ENCODE peak calls at places on chromosomes 6 and 20, in six cellular contexts. J is GM12891, C is tibial nerve, X is body of pancreas, G is IMR-90, F is right lobe of liver. I is an unnamed sample.

GRCh38 chr20:52192296-52193007 is 873 bp upstream of the ZFP64 start:
- DNase-seq in J (peak; percentile 14), C (no peak), X (no peak), G (no peak), F (peak; percentile 54), I (no peak)

GRCh38 chr20:38460040-38460623 is 12.5 kb upstream of the RALGAPB start:
- DNase-seq in J (no peak), C (no peak), X (no peak), G (peak; percentile 81), F (no peak), I (peak; percentile 57)

GRCh38 chr6:11785953-11786579 is 7.5 kb upstream of the ADTRP start:
- DNase-seq in J (peak; percentile 38), C (no peak), X (peak; percentile 38), G (no peak), F (no peak), I (no peak)

GRCh38 chr6:124010574-124010973 is 206.9 kb downstream of the NKAIN2 start:
- DNase-seq in J (no peak), C (no peak), X (no peak), G (no peak), F (no peak), I (no peak)

GRCh38 chr6:168631589-168631988 is 190.6 kb downstream of the SMOC2 start:
- DNase-seq in J (no peak), C (no peak), X (no peak), G (no peak), F (no peak), I (no peak)

GRCh38 chr6:158327216-158327615 is 15.0 kb downstream of the TULP4 start:
- DNase-seq in J (no peak), C (no peak), X (no peak), G (no peak), F (no peak), I (no peak)

GRCh38 chr6:165844232-165844631 is 181.2 kb upstream of the PDE10A start:
- DNase-seq in J (no peak), C (no peak), X (no peak), G (no peak), F (no peak), I (no peak)

GRCh38 chr6:7684843-7685242 is 41.1 kb upstream of the BMP6 start:
- DNase-seq in J (no peak), C (no peak), X (no peak), G (no peak), F (no peak), I (no peak)

GRCh38 chr6:79946773-79947190 is 571 bp downstream of the ELOVL4 start:
- DNase-seq in J (no peak), C (no peak), X (no peak), G (peak; percentile 18), F (no peak), I (no peak)

GRCh38 chr6:11311970-11312369 is 79.5 kb upstream of the NEDD9 start:
- DNase-seq in J (no peak), C (no peak), X (no peak), G (no peak), F (no peak), I (no peak)

GRCh38 chr6:148195511-148195910 is 147.1 kb upstream of the SASH1 start:
- DNase-seq in J (no peak), C (no peak), X (no peak), G (no peak), F (no peak), I (no peak)

GRCh38 chr6:131730264-131730663 is 19.4 kb upstream of the CTAGE9 start:
- DNase-seq in J (no peak), C (no peak), X (no peak), G (no peak), F (no peak), I (no peak)

GRCh38 chr6:108665495-108666196 is 104.9 kb downstream of the FOXO3 start:
- DNase-seq in J (no peak), C (no peak), X (no peak), G (no peak), F (no peak), I (no peak)

GRCh38 chr20:51594206-51594998 is 51.9 kb upstream of the NFATC2 start:
- DNase-seq in J (no peak), C (peak; percentile 51), X (no peak), G (no peak), F (no peak), I (no peak)

GRCh38 chr6:113858067-113858604 is 991 bp downstream of the MARCKS start:
- DNase-seq in J (no peak), C (peak; percentile 63), X (peak; percentile 56), G (peak; percentile 29), F (peak; percentile 48), I (no peak)

GRCh38 chr6:27532820-27533538 is 60.1 kb upstream of the ZNF184 start:
- DNase-seq in J (no peak), C (no peak), X (no peak), G (peak; percentile 46), F (no peak), I (no peak)

GRCh38 chr6:109491207-109491938 is 8.4 kb upstream of the ZBTB24 start:
- DNase-seq in J (no peak), C (no peak), X (no peak), G (peak; percentile 29), F (no peak), I (no peak)

GRCh38 chr6:166769648-166770047 is 142.6 kb upstream of the RPS6KA2 start:
- DNase-seq in J (no peak), C (no peak), X (no peak), G (no peak), F (no peak), I (no peak)

GRCh38 chr6:89045585-89045984 is 35.0 kb upstream of the PNRC1 start:
- DNase-seq in J (no peak), C (no peak), X (no peak), G (no peak), F (no peak), I (no peak)

GRCh38 chr20:17873410-17874270 is 95.0 kb downstream of the SNX5 start:
- DNase-seq in J (no peak), C (peak; percentile 92), X (peak; percentile 92), G (peak; percentile 96), F (peak; percentile 95), I (peak; percentile 83)
- TF ChIP-seq POLR2A in J (no peak), C (no peak), X (no peak), G (no peak), F (peak; percentile 27), I (peak; percentile 7)

DNA sequence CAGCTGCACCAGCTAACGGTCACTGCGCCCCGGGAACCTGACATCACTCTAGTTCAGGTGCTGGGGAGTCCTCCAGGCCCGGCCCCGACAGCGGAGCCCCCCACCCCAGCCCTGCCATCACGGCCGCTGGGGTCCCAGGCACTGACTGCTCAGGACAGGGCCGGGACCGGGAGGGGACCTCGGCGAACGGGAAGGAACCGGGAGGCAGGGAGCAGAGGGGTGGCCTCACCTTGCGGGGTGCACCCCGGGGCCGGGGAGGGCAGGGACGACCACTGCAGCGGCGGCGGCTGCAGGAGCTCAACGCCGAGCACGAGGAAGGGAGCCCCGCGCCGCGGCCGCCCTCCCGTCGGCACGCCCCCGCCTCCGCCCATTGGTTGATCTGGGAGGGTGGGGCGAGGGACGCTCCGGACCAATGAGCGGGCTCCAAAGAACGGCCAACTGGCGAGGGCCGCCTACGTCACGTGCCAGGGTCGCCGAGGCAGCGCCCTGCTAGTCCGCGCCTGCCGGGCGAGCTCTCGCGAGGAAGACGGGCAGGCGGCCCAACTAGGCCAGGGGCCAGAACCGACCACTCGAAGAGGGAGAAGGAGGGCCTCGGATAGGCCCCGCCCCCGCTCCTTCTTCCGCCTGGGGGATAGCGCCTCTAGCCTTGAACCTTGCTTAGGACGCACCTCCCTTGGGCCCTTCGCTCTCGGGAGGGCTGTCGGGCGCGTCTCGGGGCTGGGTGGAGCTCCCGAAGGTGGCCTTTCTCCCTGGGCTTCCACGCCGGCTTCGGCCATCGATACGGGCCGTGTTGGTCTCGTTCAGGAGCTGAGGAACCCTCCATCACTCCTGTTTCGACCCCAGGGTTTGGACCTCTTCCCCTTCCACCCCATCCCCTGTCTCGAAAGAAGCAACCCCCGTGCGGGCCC is at the start of gene ADISSP:
- DNase-seq in J (peak; percentile 99), C (peak; percentile 96), X (peak; percentile 98), G (peak; percentile 98), F (peak; percentile 99), I (peak; percentile 99)
- TF ChIP-seq POLR2A in J (peak; percentile 64), C (peak; percentile 87), X (peak; percentile 47), G (peak; percentile 79), F (peak; percentile 52), I (peak; percentile 82)

DNA sequence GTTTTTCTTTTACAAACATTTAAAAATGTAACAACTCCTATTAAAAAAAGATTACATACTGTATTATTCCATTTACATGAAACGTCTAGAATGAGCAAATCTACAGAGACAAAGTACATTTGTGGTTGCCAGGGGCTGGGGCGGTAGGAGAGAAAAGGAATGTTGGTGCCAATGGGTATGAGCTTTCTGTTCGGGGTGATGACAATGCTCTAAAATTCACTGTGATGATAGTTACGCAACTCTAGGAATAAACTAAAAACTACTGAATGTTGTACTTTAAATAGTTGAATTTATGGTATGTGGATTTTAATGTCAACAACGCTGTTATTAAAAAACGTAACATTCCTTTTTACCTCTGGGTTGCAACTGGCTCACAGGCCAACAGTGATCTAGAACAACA is 211.1 kb downstream of the GMDS start:
- DNase-seq in J (no peak), C (no peak), X (no peak), G (no peak), F (no peak), I (no peak)
- TF ChIP-seq POLR2A in J (no peak), C (no peak), X (no peak), G (no peak), F (no peak), I (no peak)

GRCh38 chr6:156780117-156780641 is 3.0 kb downstream of the ARID1B start:
- DNase-seq in J (no peak), C (peak; percentile 67), X (peak; percentile 33), G (peak; percentile 96), F (peak; percentile 74), I (peak; percentile 67)

GRCh38 chr6:156777866-156778614 is 862 bp downstream of the ARID1B start:
- DNase-seq in J (no peak), C (peak; percentile 29), X (peak; percentile 50), G (peak; percentile 49), F (peak; percentile 71), I (no peak)

GRCh38 chr6:156780962-156781705 is 4.0 kb downstream of the ARID1B start:
- DNase-seq in J (no peak), C (no peak), X (no peak), G (no peak), F (no peak), I (no peak)

GRCh38 chr6:156778615-156779205 is 1.5 kb downstream of the ARID1B start:
- DNase-seq in J (no peak), C (peak; percentile 23), X (peak; percentile 62), G (no peak), F (peak; percentile 72), I (no peak)

DNA sequence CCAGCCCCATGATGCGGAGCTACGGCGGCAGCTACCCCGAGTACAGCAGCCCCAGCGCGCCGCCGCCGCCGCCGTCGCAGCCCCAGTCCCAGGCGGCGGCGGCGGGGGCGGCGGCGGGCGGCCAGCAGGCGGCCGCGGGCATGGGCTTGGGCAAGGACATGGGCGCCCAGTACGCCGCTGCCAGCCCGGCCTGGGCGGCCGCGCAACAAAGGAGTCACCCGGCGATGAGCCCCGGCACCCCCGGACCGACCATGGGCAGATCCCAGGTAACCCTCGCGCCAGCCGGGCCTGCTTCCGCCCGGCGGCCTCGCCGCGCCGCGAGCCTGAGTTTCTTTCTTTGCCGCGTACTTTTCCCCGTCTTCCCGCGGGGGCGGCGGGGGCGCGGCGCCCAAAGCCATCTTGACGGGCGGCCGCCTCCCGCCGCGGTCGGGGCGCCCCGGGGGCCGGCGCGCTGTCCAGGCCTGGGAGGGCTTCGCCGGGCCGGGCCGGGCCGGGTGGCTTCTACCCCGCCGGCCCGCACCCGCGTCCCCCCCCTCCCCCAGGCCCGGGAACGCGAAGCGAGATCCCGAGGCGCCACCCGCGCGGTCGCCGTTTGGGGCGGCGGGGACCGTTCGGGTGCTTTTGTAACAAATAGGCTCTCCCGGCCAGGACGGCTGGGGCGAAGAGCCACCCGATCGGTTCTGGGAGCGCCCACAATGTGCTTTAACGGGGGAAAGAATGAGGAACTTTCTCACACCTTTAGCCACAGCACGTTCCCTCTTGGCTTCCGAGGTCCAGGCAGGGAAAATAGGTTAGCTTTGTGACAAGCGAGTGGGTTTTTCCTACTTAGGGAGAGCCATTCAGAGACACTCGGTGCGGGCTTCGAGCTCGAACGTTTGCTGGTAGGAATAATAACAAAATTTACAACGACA is 2.3 kb downstream of the ARID1B start:
- DNase-seq in J (no peak), C (peak; percentile 19), X (peak; percentile 55), G (no peak), F (peak; percentile 67), I (no peak)
- TF ChIP-seq POLR2A in J (peak; percentile 59), C (peak; percentile 25), X (no peak), G (peak; percentile 42), F (no peak), I (no peak)